ENCODE peak calls at places on chromosomes 3 and 15, in five cellular contexts. A, I, L, K and P are unnamed samples.

GRCh38 chr3:52253314-52254260 is 8.0 kb downstream of the PPM1M start:
- DNase-seq in I (peak; percentile 88), K (no peak), A (peak; percentile 93), L (no peak), P (peak; percentile 84)

GRCh38 chr3:33115024-33115768 is 1.4 kb downstream of the CRTAP start:
- DNase-seq in K (peak; percentile 90), L (no peak), I (peak; percentile 89), A (peak; percentile 90), P (peak; percentile 69)

GRCh38 chr3:12627371-12627770 is 36.5 kb downstream of the RAF1 start:
- DNase-seq in A (no peak), I (no peak), K (no peak), L (no peak), P (no peak)

GRCh38 chr3:38458796-38459498 is 5.3 kb downstream of the ACVR2B start:
- DNase-seq in A (no peak), I (no peak), L (no peak), K (peak; percentile 11), P (no peak)

GRCh38 chr3:134299185-134299887 is 48.7 kb upstream of the RYK start:
- DNase-seq in L (no peak), K (peak; percentile 56), A (no peak), I (no peak), P (no peak)

GRCh38 chr3:16448691-16449090 is 64.8 kb downstream of the RFTN1 start:
- DNase-seq in I (peak; percentile 95), L (peak; percentile 83), K (peak; percentile 99), A (no peak), P (no peak)

GRCh38 chr3:151395806-151396205 is 11.3 kb upstream of the P2RY12 start:
- DNase-seq in L (no peak), I (no peak), A (peak; percentile 49), K (peak; percentile 36), P (no peak)

GRCh38 chr3:142916611-142917010 is 27.7 kb upstream of the PCOLCE2 start:
- DNase-seq in K (no peak), I (no peak), A (no peak), L (no peak), P (no peak)

GRCh38 chr3:177777699-177778098 is 580.4 kb upstream of the TBL1XR1 start:
- DNase-seq in I (no peak), K (peak; percentile 76), L (no peak), A (peak; percentile 71), P (no peak)

GRCh38 chr3:38247366-38248035 is 18.1 kb upstream of the SLC22A13 start:
- DNase-seq in K (peak; percentile 94), A (no peak), L (peak; percentile 17), I (no peak), P (no peak)

GRCh38 chr3:169028716-169029115 is 634.8 kb downstream of the MECOM start:
- DNase-seq in K (no peak), A (no peak), I (no peak), L (no peak), P (no peak)

GRCh38 chr3:54713455-54713854 is 214.4 kb downstream of the LRTM1 start:
- DNase-seq in A (no peak), K (no peak), I (no peak), L (no peak), P (no peak)

GRCh38 chr3:126474498-126475410 is 937 bp downstream of the ZXDC start:
- DNase-seq in I (peak; percentile 86), L (no peak), K (peak; percentile 53), A (peak; percentile 41), P (no peak)

GRCh38 chr3:14261229-14261628 is 82.6 kb downstream of the LSM3 start:
- DNase-seq in L (peak; percentile 44), K (peak; percentile 72), A (peak; percentile 79), I (peak; percentile 95), P (no peak)

GRCh38 chr3:116444819-116445290 is 432 bp downstream of the LSAMP start:
- DNase-seq in A (no peak), I (peak; percentile 75), K (no peak), L (no peak), P (no peak)

GRCh38 chr3:70433091-70433490 is 120.7 kb upstream of the MDFIC2 start:
- DNase-seq in I (no peak), A (no peak), L (no peak), K (peak; percentile 90), P (no peak)

GRCh38 chr3:82186017-82186416 is 424.6 kb upstream of the GBE1 start:
- DNase-seq in K (no peak), A (no peak), I (no peak), L (no peak), P (no peak)

GRCh38 chr3:115623414-115623868 is at the start of gene GAP43:
- DNase-seq in L (peak; percentile 29), I (peak; percentile 81), A (no peak), K (peak; percentile 93), P (no peak)

GRCh38 chr15:59116141-59116540 is 11.2 kb downstream of the CCNB2 start:
- DNase-seq in K (no peak), A (no peak), L (no peak), I (no peak), P (no peak)

GRCh38 chr3:111763101-111763500 is 96.0 kb upstream of the PHLDB2 start:
- DNase-seq in K (peak; percentile 46), A (no peak), I (no peak), L (no peak), P (no peak)

GRCh38 chr15:80559761-80560160 is 135.3 kb upstream of the ABHD17C start:
- DNase-seq in K (no peak), L (no peak), I (no peak), A (no peak), P (no peak)

GRCh38 chr3:183958775-183959174 is 58.9 kb downstream of the ABCC5 start:
- DNase-seq in I (no peak), A (no peak), L (no peak), K (no peak), P (no peak)

GRCh38 chr3:41638381-41638780 is 323.5 kb downstream of the ULK4 start:
- DNase-seq in I (no peak), A (no peak), L (no peak), K (no peak), P (no peak)

GRCh38 chr3:87033205-87033604 is 42.3 kb upstream of the VGLL3 start:
- DNase-seq in A (no peak), K (no peak), L (no peak), I (no peak), P (no peak)

GRCh38 chr15:85642054-85642692 is 152.6 kb downstream of the KLHL25 start:
- DNase-seq in L (no peak), A (no peak), K (no peak), I (no peak), P (no peak)

GRCh38 chr3:137105277-137105977 is 147.6 kb downstream of the IL20RB start:
- DNase-seq in K (peak; percentile 47), A (peak; percentile 42), L (peak; percentile 24), I (no peak), P (peak; percentile 27)

GRCh38 chr3:117914540-117914939 is 1120.1 kb downstream of the IGSF11 start:
- DNase-seq in A (no peak), I (no peak), L (no peak), K (no peak), P (no peak)

GRCh38 chr15:101173233-101174119 is 78.4 kb downstream of the CHSY1 start:
- DNase-seq in L (no peak), K (no peak), I (no peak), A (no peak), P (no peak)

GRCh38 chr3:116815831-116816588 is 106.4 kb downstream of the TUSC7 start:
- DNase-seq in L (no peak), A (no peak), K (peak; percentile 3), I (no peak), P (no peak)

GRCh38 chr3:112230033-112230432 is 64.0 kb downstream of the SLC9C1 start:
- DNase-seq in I (no peak), A (no peak), L (no peak), K (no peak), P (no peak)

GRCh38 chr15:29938701-29939340 is 116.6 kb upstream of the TJP1 start:
- DNase-seq in K (no peak), I (no peak), L (no peak), A (no peak), P (no peak)

GRCh38 chr15:99450896-99451358 is 114.9 kb upstream of the MEF2A start:
- DNase-seq in K (peak; percentile 75), A (peak; percentile 30), I (peak; percentile 91), L (no peak), P (no peak)